ENCODE peak calls at places on chromosomes 2 and 18, in eight cellular contexts. W is NCI-H2081; J is HFF-Myc; T is NCI-H1417 treated with DMSO at 0.1 percent for 48 hours; U is naive thymus-derived CD4-positive, alpha-beta T cell; M is activated T-helper 1 cell treated with anti-CD3 and anti-CD28 coated beads, Interleukin-2, amount 50 U/mL, for 16 hours; I is sigmoid colon; R is NAMALWA. C is an unnamed sample.

GRCh38 chr2:1014802-1015201 is 64.2 kb downstream of the SNTG2 start:
- DNase-seq in W (no peak), J (no peak), T (no peak), U (no peak), M (no peak), I (no peak), R (no peak), C (no peak)

GRCh38 chr2:140654565-140654964 is 1476.3 kb downstream of the LRP1B start:
- DNase-seq in W (no peak), J (no peak), T (no peak), U (no peak), M (no peak), I (no peak), R (no peak), C (no peak)

GRCh38 chr18:10131783-10132381 is 218.1 kb downstream of the VAPA start:
- DNase-seq in W (no peak), J (no peak), T (peak; percentile 16), U (no peak), M (no peak), I (no peak), R (no peak), C (no peak)

GRCh38 chr2:32805104-32806095 is 141.4 kb upstream of the LTBP1 start:
- DNase-seq in W (no peak), J (no peak), T (no peak), U (no peak), M (no peak), I (no peak), R (no peak), C (no peak)

GRCh38 chr2:27079233-27080139 is 1.1 kb downstream of the EMILIN1 start:
- DNase-seq in W (no peak), J (no peak), T (no peak), U (no peak), M (no peak), I (no peak), R (no peak), C (no peak)

GRCh38 chr18:44409524-44409923 is 271.2 kb upstream of the SETBP1 start:
- DNase-seq in W (no peak), J (no peak), T (no peak), U (no peak), M (no peak), I (no peak), R (no peak), C (no peak)

GRCh38 chr18:11987527-11987926 is 6.2 kb downstream of the IMPA2 start:
- DNase-seq in W (no peak), J (no peak), T (no peak), U (no peak), M (no peak), I (peak; percentile 70), R (no peak), C (no peak)

GRCh38 chr2:236731767-236732580 is 162.3 kb downstream of the ACKR3 start:
- DNase-seq in W (no peak), J (no peak), T (no peak), U (no peak), M (no peak), I (peak; percentile 95), R (peak; percentile 2), C (no peak)

GRCh38 chr2:239361311-239361642 is 39.5 kb downstream of the HDAC4 start:
- DNase-seq in W (no peak), J (no peak), T (no peak), U (no peak), M (no peak), I (peak; percentile 59), R (no peak), C (no peak)

GRCh38 chr2:121562269-121563176 is 31.8 kb downstream of the RNU4ATAC start:
- DNase-seq in W (no peak), J (no peak), T (no peak), U (no peak), M (no peak), I (no peak), R (no peak), C (no peak)

GRCh38 chr2:168635065-168635577 is 167.3 kb upstream of the NOSTRIN start:
- DNase-seq in W (no peak), J (peak; percentile 45), T (no peak), U (no peak), M (no peak), I (peak; percentile 93), R (no peak), C (no peak)

GRCh38 chr2:143954208-143954607 is 565.7 kb downstream of the ZEB2 start:
- DNase-seq in W (no peak), J (no peak), T (no peak), U (no peak), M (no peak), I (no peak), R (no peak), C (no peak)

GRCh38 chr2:3222636-3223035 is 155.0 kb downstream of the EIPR1 start:
- DNase-seq in W (no peak), J (no peak), T (no peak), U (no peak), M (peak; percentile 56), I (no peak), R (no peak), C (no peak)

C was measured in OCI-LY7.